ENCODE peak calls at places on chromosomes 16 and 17, in seven cellular contexts. One of them, this sample, is unnamed.

GRCh38 chr17:60138769-60139437 is 10.9 kb upstream of the CA4 start:
- DNase-seq in NT2/D1: no peak
- DNase-seq in IMR-90: no peak
- DNase-seq in colonic mucosa: no peak
- DNase-seq in mesenchymal stem cell: no peak
- DNase-seq in K562: no peak
- DNase-seq in GM12878: no peak
- DNase-seq in this sample: no peak

GRCh38 chr16:70723740-70724145 is 37.9 kb upstream of the MTSS2 start:
- DNase-seq in NT2/D1: no peak
- DNase-seq in IMR-90: no peak
- DNase-seq in colonic mucosa: no peak
- DNase-seq in mesenchymal stem cell: no peak
- DNase-seq in K562: no peak
- DNase-seq in GM12878: no peak
- DNase-seq in this sample: no peak

GRCh38 chr17:56319531-56319930 is 166.3 kb downstream of the ANKFN1 start:
- DNase-seq in NT2/D1: peak
- DNase-seq in IMR-90: peak
- DNase-seq in colonic mucosa: no peak
- DNase-seq in mesenchymal stem cell: peak
- DNase-seq in K562: peak
- DNase-seq in GM12878: peak
- DNase-seq in this sample: peak

GRCh38 chr16:70267516-70267915 is 15.8 kb upstream of the EXOSC6 start:
- DNase-seq in NT2/D1: peak
- DNase-seq in IMR-90: peak
- DNase-seq in colonic mucosa: no peak
- DNase-seq in mesenchymal stem cell: peak
- DNase-seq in K562: peak
- DNase-seq in GM12878: no peak
- DNase-seq in this sample: peak

GRCh38 chr17:72726936-72727335 is 365.6 kb downstream of the SLC39A11 start:
- DNase-seq in NT2/D1: no peak
- DNase-seq in IMR-90: peak
- DNase-seq in colonic mucosa: no peak
- DNase-seq in mesenchymal stem cell: peak
- DNase-seq in K562: no peak
- DNase-seq in GM12878: peak
- DNase-seq in this sample: peak

GRCh38 chr16:87295661-87296531 is 21.3 kb downstream of the C16orf95 start:
- DNase-seq in NT2/D1: no peak
- DNase-seq in IMR-90: no peak
- DNase-seq in colonic mucosa: peak
- DNase-seq in mesenchymal stem cell: no peak
- DNase-seq in K562: no peak
- DNase-seq in GM12878: no peak
- DNase-seq in this sample: no peak

GRCh38 chr16:88977845-88978607 is 1.0 kb upstream of the CBFA2T3 start:
- DNase-seq in NT2/D1: no peak
- DNase-seq in IMR-90: no peak
- DNase-seq in colonic mucosa: no peak
- DNase-seq in mesenchymal stem cell: no peak
- DNase-seq in K562: no peak
- DNase-seq in GM12878: no peak
- DNase-seq in this sample: no peak

GRCh38 chr16:29891525-29892457 is 7.6 kb downstream of the SEZ6L2 start:
- DNase-seq in NT2/D1: peak
- DNase-seq in IMR-90: no peak
- DNase-seq in colonic mucosa: no peak
- DNase-seq in mesenchymal stem cell: no peak
- DNase-seq in K562: no peak
- DNase-seq in GM12878: no peak
- DNase-seq in this sample: no peak

GRCh38 chr16:66801320-66802105 is at the start of gene TERB1:
- DNase-seq in NT2/D1: no peak
- DNase-seq in IMR-90: no peak
- DNase-seq in colonic mucosa: no peak
- DNase-seq in mesenchymal stem cell: no peak
- DNase-seq in K562: no peak
- DNase-seq in GM12878: no peak
- DNase-seq in this sample: no peak

GRCh38 chr17:44170499-44171201 is at the start of gene ASB16:
- DNase-seq in NT2/D1: no peak
- DNase-seq in IMR-90: peak
- DNase-seq in colonic mucosa: no peak
- DNase-seq in mesenchymal stem cell: peak
- DNase-seq in K562: no peak
- DNase-seq in GM12878: no peak
- DNase-seq in this sample: peak

GRCh38 chr17:7881655-7882054 is 6.9 kb upstream of the CHD3 start:
- DNase-seq in NT2/D1: no peak
- DNase-seq in IMR-90: no peak
- DNase-seq in colonic mucosa: no peak
- DNase-seq in mesenchymal stem cell: no peak
- DNase-seq in K562: no peak
- DNase-seq in GM12878: no peak
- DNase-seq in this sample: peak

GRCh38 chr16:88486398-88487123 is 33.5 kb downstream of the ZFPM1 start:
- DNase-seq in NT2/D1: no peak
- DNase-seq in IMR-90: no peak
- DNase-seq in colonic mucosa: no peak
- DNase-seq in mesenchymal stem cell: no peak
- DNase-seq in K562: no peak
- DNase-seq in GM12878: no peak
- DNase-seq in this sample: no peak

GRCh38 chr17:82333279-82334171 is at the start of gene SECTM1:
- DNase-seq in NT2/D1: no peak
- DNase-seq in IMR-90: peak
- DNase-seq in colonic mucosa: peak
- DNase-seq in mesenchymal stem cell: peak
- DNase-seq in K562: no peak
- DNase-seq in GM12878: no peak
- DNase-seq in this sample: no peak

GRCh38 chr16:86455116-86455515 is 55.2 kb upstream of the FOXF1 start:
- DNase-seq in NT2/D1: no peak
- DNase-seq in IMR-90: peak
- DNase-seq in colonic mucosa: no peak
- DNase-seq in mesenchymal stem cell: peak
- DNase-seq in K562: no peak
- DNase-seq in GM12878: no peak
- DNase-seq in this sample: peak

DNA sequence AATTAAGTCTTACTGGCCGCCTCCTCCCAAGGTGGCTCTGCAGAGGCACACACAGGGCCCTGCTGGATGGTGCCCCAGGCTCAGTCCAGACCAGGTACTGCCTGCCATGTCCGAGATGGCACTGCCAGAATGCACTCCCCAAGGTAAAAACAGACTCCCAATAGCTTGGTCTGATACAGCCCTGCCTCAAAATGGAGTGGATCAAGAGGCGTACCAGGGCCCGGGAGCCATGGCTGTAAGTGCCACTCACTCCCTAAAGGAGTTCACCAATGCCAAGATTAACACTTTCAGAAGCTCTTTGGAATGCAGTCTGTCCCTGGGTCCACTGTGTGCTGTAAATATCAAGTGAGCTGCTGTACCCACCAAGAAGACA is 576 bp upstream of the MYO18A start:
- DNase-seq in NT2/D1: no peak
- DNase-seq in IMR-90: no peak
- DNase-seq in colonic mucosa: no peak
- DNase-seq in mesenchymal stem cell: no peak
- DNase-seq in K562: no peak
- DNase-seq in GM12878: no peak
- DNase-seq in this sample: no peak
- H3K9ac ChIP-seq in NT2/D1: peak
- H3K9ac ChIP-seq in IMR-90: peak
- H3K9ac ChIP-seq in colonic mucosa: peak
- H3K9ac ChIP-seq in mesenchymal stem cell: peak
- H3K9ac ChIP-seq in K562: peak
- H3K9ac ChIP-seq in GM12878: peak
- H3K9ac ChIP-seq in this sample: peak

DNA sequence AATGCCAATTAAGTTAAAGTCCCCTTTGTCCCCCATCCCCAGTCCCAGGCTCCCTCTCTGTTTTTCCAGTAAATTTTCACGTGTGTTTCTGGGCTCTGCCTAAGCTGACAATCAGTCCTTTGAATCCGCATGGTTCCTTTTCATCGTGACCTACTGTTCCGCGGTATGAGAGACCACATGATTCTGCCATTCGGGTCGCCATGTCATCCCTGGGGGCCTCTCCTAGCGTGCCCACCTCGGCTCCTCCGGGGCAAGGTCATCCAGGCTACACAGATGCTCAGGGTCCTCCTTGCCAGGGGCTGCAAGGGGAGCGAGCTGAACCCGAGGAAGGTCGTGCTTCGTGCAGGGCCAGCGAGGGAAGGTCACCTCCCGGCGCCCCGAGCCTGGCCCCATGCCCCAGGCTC is 157.6 kb downstream of the RAB11FIP4 start:
- DNase-seq in NT2/D1: no peak
- DNase-seq in IMR-90: no peak
- DNase-seq in colonic mucosa: no peak
- DNase-seq in mesenchymal stem cell: peak
- DNase-seq in K562: no peak
- DNase-seq in GM12878: no peak
- DNase-seq in this sample: no peak
- H3K9ac ChIP-seq in NT2/D1: peak
- H3K9ac ChIP-seq in IMR-90: peak
- H3K9ac ChIP-seq in colonic mucosa: peak
- H3K9ac ChIP-seq in mesenchymal stem cell: peak
- H3K9ac ChIP-seq in K562: peak
- H3K9ac ChIP-seq in GM12878: peak
- H3K9ac ChIP-seq in this sample: peak

DNA sequence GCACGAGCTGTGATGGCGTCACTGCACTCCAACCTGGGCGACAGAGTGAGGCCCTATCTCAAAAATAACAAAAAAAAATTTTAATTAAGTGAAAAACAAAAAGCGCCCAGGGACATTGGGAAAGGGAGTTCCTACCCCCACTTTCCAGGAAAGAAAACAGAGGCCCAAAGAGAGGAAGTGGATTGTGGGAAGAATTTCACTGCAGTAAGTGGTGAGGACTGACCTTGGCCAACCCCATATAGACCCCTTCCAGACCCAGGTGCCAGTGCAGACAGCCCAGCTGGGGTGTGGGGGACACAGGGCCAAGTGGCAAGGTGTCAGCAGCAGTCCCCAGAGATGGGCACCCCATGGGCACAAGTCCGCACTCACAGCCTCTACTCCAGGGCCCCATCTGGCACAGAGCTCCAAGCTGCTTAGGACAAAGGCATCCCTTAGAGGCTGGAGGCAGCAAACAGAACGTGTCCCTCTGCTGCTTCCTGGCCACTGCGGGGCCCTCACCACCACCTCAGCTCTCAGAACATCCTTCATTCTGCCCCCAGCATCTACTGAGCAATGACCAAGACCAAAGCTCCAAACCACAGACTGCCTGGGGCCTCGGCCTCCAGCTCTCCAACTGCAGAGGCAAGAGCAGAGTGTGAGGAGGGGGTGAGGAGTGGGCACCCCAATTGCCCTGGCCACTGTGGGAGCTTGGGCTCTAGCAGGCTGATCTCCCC is 29.2 kb upstream of the KRT17 start:
- DNase-seq in NT2/D1: no peak
- DNase-seq in IMR-90: no peak
- DNase-seq in colonic mucosa: no peak
- DNase-seq in mesenchymal stem cell: no peak
- DNase-seq in K562: no peak
- DNase-seq in GM12878: no peak
- DNase-seq in this sample: no peak
- H3K9ac ChIP-seq in NT2/D1: no peak
- H3K9ac ChIP-seq in IMR-90: no peak
- H3K9ac ChIP-seq in colonic mucosa: peak
- H3K9ac ChIP-seq in mesenchymal stem cell: no peak
- H3K9ac ChIP-seq in K562: no peak
- H3K9ac ChIP-seq in GM12878: no peak
- H3K9ac ChIP-seq in this sample: no peak

GRCh38 chr17:58756246-58757161 is 850 bp downstream of the PPM1E start:
- DNase-seq in NT2/D1: no peak
- DNase-seq in IMR-90: no peak
- DNase-seq in colonic mucosa: no peak
- DNase-seq in mesenchymal stem cell: peak
- DNase-seq in K562: peak
- DNase-seq in GM12878: no peak
- DNase-seq in this sample: no peak
- H3K9ac ChIP-seq in NT2/D1: peak
- H3K9ac ChIP-seq in IMR-90: no peak
- H3K9ac ChIP-seq in colonic mucosa: peak
- H3K9ac ChIP-seq in mesenchymal stem cell: peak
- H3K9ac ChIP-seq in K562: peak
- H3K9ac ChIP-seq in GM12878: no peak
- H3K9ac ChIP-seq in this sample: peak

GRCh38 chr16:83160609-83161008 is 533.8 kb downstream of the CDH13 start:
- DNase-seq in NT2/D1: no peak
- DNase-seq in IMR-90: no peak
- DNase-seq in colonic mucosa: no peak
- DNase-seq in mesenchymal stem cell: no peak
- DNase-seq in K562: no peak
- DNase-seq in GM12878: no peak
- DNase-seq in this sample: no peak
- H3K9ac ChIP-seq in NT2/D1: no peak
- H3K9ac ChIP-seq in IMR-90: no peak
- H3K9ac ChIP-seq in colonic mucosa: no peak
- H3K9ac ChIP-seq in mesenchymal stem cell: no peak
- H3K9ac ChIP-seq in K562: no peak
- H3K9ac ChIP-seq in GM12878: no peak
- H3K9ac ChIP-seq in this sample: no peak

GRCh38 chr17:78120971-78121800 is 7.4 kb downstream of the TMC6 start:
- DNase-seq in NT2/D1: no peak
- DNase-seq in IMR-90: no peak
- DNase-seq in colonic mucosa: no peak
- DNase-seq in mesenchymal stem cell: no peak
- DNase-seq in K562: no peak
- DNase-seq in GM12878: no peak
- DNase-seq in this sample: no peak
- H3K9ac ChIP-seq in NT2/D1: peak
- H3K9ac ChIP-seq in IMR-90: no peak
- H3K9ac ChIP-seq in colonic mucosa: peak
- H3K9ac ChIP-seq in mesenchymal stem cell: no peak
- H3K9ac ChIP-seq in K562: no peak
- H3K9ac ChIP-seq in GM12878: peak
- H3K9ac ChIP-seq in this sample: no peak

GRCh38 chr16:14609716-14610115 is 20.3 kb downstream of the PARN start:
- DNase-seq in NT2/D1: no peak
- DNase-seq in IMR-90: no peak
- DNase-seq in colonic mucosa: no peak
- DNase-seq in mesenchymal stem cell: no peak
- DNase-seq in K562: no peak
- DNase-seq in GM12878: no peak
- DNase-seq in this sample: no peak

GRCh38 chr16:14606102-14606501 is 24.0 kb downstream of the PARN start:
- DNase-seq in NT2/D1: no peak
- DNase-seq in IMR-90: no peak
- DNase-seq in colonic mucosa: no peak
- DNase-seq in mesenchymal stem cell: no peak
- DNase-seq in K562: no peak
- DNase-seq in GM12878: peak
- DNase-seq in this sample: no peak

GRCh38 chr16:14608604-14609003 is 21.5 kb downstream of the PARN start:
- DNase-seq in NT2/D1: no peak
- DNase-seq in IMR-90: no peak
- DNase-seq in colonic mucosa: no peak
- DNase-seq in mesenchymal stem cell: no peak
- DNase-seq in K562: no peak
- DNase-seq in GM12878: no peak
- DNase-seq in this sample: no peak

GRCh38 chr16:14611660-14612059 is 18.4 kb downstream of the PARN start:
- DNase-seq in NT2/D1: no peak
- DNase-seq in IMR-90: no peak
- DNase-seq in colonic mucosa: no peak
- DNase-seq in mesenchymal stem cell: no peak
- DNase-seq in K562: no peak
- DNase-seq in GM12878: no peak
- DNase-seq in this sample: no peak

GRCh38 chr16:14608111-14608566 is 21.9 kb downstream of the PARN start:
- DNase-seq in NT2/D1: no peak
- DNase-seq in IMR-90: no peak
- DNase-seq in colonic mucosa: no peak
- DNase-seq in mesenchymal stem cell: no peak
- DNase-seq in K562: no peak
- DNase-seq in GM12878: no peak
- DNase-seq in this sample: no peak
- H3K9ac ChIP-seq in NT2/D1: no peak
- H3K9ac ChIP-seq in IMR-90: no peak
- H3K9ac ChIP-seq in colonic mucosa: no peak
- H3K9ac ChIP-seq in mesenchymal stem cell: no peak
- H3K9ac ChIP-seq in K562: no peak
- H3K9ac ChIP-seq in GM12878: peak
- H3K9ac ChIP-seq in this sample: no peak

This sample was measured in fibroblast of lung.